ENCODE peak calls at places on chromosome 5, in nine cellular contexts. One of them, this sample, is unnamed.

GRCh38 chr5:147510885-147511284 is 1.0 kb upstream of the DPYSL3 start:
- DNase-seq in M059J: no peak
- DNase-seq in substantia nigra: no peak
- DNase-seq in left cardiac atrium: no peak
- DNase-seq in NCI-H2029 treated with DMSO at 0.1 percent for 48 hours: no peak
- DNase-seq in NCI-H1417: no peak
- DNase-seq in cardiac muscle cell: no peak
- DNase-seq in stimulated activated CD4-positive, alpha-beta T cell treated with anti-CD3 and anti-CD28 coated beads, TNF-alpha, amount 100 ng/mL, for 1 hour: no peak
- DNase-seq in NCI-H748 treated with DMSO at 0.1 percent for 48 hours: peak; percentile 18
- DNase-seq in this sample: no peak

GRCh38 chr5:136021016-136021405 is 7.8 kb upstream of the TGFBI start:
- DNase-seq in substantia nigra: no peak
- DNase-seq in NCI-H748 treated with DMSO at 0.1 percent for 48 hours: no peak
- DNase-seq in cardiac muscle cell: no peak
- DNase-seq in stimulated activated CD4-positive, alpha-beta T cell treated with anti-CD3 and anti-CD28 coated beads, TNF-alpha, amount 100 ng/mL, for 1 hour: no peak
- DNase-seq in NCI-H2029 treated with DMSO at 0.1 percent for 48 hours: no peak
- DNase-seq in left cardiac atrium: no peak
- DNase-seq in NCI-H1417: no peak
- DNase-seq in M059J: peak; percentile 78
- DNase-seq in this sample: no peak

GRCh38 chr5:156971848-156972525 is 9.0 kb upstream of the TIMD4 start:
- DNase-seq in stimulated activated CD4-positive, alpha-beta T cell treated with anti-CD3 and anti-CD28 coated beads, TNF-alpha, amount 100 ng/mL, for 1 hour: no peak
- DNase-seq in NCI-H1417: no peak
- DNase-seq in left cardiac atrium: no peak
- DNase-seq in NCI-H2029 treated with DMSO at 0.1 percent for 48 hours: no peak
- DNase-seq in NCI-H748 treated with DMSO at 0.1 percent for 48 hours: no peak
- DNase-seq in M059J: no peak
- DNase-seq in cardiac muscle cell: no peak
- DNase-seq in substantia nigra: no peak
- DNase-seq in this sample: no peak

GRCh38 chr5:130541617-130542221 is 623.3 kb downstream of the HINT1 start:
- DNase-seq in NCI-H2029 treated with DMSO at 0.1 percent for 48 hours: no peak
- DNase-seq in NCI-H748 treated with DMSO at 0.1 percent for 48 hours: no peak
- DNase-seq in left cardiac atrium: no peak
- DNase-seq in NCI-H1417: no peak
- DNase-seq in M059J: peak; percentile 83
- DNase-seq in stimulated activated CD4-positive, alpha-beta T cell treated with anti-CD3 and anti-CD28 coated beads, TNF-alpha, amount 100 ng/mL, for 1 hour: no peak
- DNase-seq in cardiac muscle cell: no peak
- DNase-seq in substantia nigra: no peak
- DNase-seq in this sample: no peak

GRCh38 chr5:170445936-170446335 is 56.8 kb upstream of the KCNMB1 start:
- DNase-seq in NCI-H2029 treated with DMSO at 0.1 percent for 48 hours: no peak
- DNase-seq in substantia nigra: no peak
- DNase-seq in NCI-H1417: no peak
- DNase-seq in NCI-H748 treated with DMSO at 0.1 percent for 48 hours: no peak
- DNase-seq in left cardiac atrium: no peak
- DNase-seq in cardiac muscle cell: no peak
- DNase-seq in stimulated activated CD4-positive, alpha-beta T cell treated with anti-CD3 and anti-CD28 coated beads, TNF-alpha, amount 100 ng/mL, for 1 hour: no peak
- DNase-seq in M059J: no peak
- DNase-seq in this sample: no peak

GRCh38 chr5:73615085-73615484 is 10.9 kb upstream of the ARHGEF28 start:
- DNase-seq in M059J: no peak
- DNase-seq in cardiac muscle cell: no peak
- DNase-seq in NCI-H748 treated with DMSO at 0.1 percent for 48 hours: no peak
- DNase-seq in substantia nigra: no peak
- DNase-seq in NCI-H1417: no peak
- DNase-seq in left cardiac atrium: no peak
- DNase-seq in NCI-H2029 treated with DMSO at 0.1 percent for 48 hours: no peak
- DNase-seq in stimulated activated CD4-positive, alpha-beta T cell treated with anti-CD3 and anti-CD28 coated beads, TNF-alpha, amount 100 ng/mL, for 1 hour: no peak
- DNase-seq in this sample: no peak

GRCh38 chr5:1930501-1930879 is 47.8 kb upstream of the IRX4 start:
- DNase-seq in substantia nigra: no peak
- DNase-seq in left cardiac atrium: no peak
- DNase-seq in stimulated activated CD4-positive, alpha-beta T cell treated with anti-CD3 and anti-CD28 coated beads, TNF-alpha, amount 100 ng/mL, for 1 hour: no peak
- DNase-seq in NCI-H1417: no peak
- DNase-seq in M059J: no peak
- DNase-seq in NCI-H2029 treated with DMSO at 0.1 percent for 48 hours: no peak
- DNase-seq in cardiac muscle cell: no peak
- DNase-seq in NCI-H748 treated with DMSO at 0.1 percent for 48 hours: no peak
- DNase-seq in this sample: no peak

GRCh38 chr5:137621861-137622823 is 113.7 kb downstream of the KLHL3 start:
- DNase-seq in NCI-H2029 treated with DMSO at 0.1 percent for 48 hours: no peak
- DNase-seq in NCI-H1417: no peak
- DNase-seq in left cardiac atrium: peak; percentile 74
- DNase-seq in stimulated activated CD4-positive, alpha-beta T cell treated with anti-CD3 and anti-CD28 coated beads, TNF-alpha, amount 100 ng/mL, for 1 hour: no peak
- DNase-seq in NCI-H748 treated with DMSO at 0.1 percent for 48 hours: no peak
- DNase-seq in substantia nigra: no peak
- DNase-seq in cardiac muscle cell: no peak
- DNase-seq in M059J: peak; percentile 92
- DNase-seq in this sample: no peak

GRCh38 chr5:41435276-41435675 is 75.1 kb downstream of the PLCXD3 start:
- DNase-seq in left cardiac atrium: no peak
- DNase-seq in NCI-H748 treated with DMSO at 0.1 percent for 48 hours: no peak
- DNase-seq in NCI-H2029 treated with DMSO at 0.1 percent for 48 hours: no peak
- DNase-seq in substantia nigra: no peak
- DNase-seq in cardiac muscle cell: no peak
- DNase-seq in M059J: no peak
- DNase-seq in NCI-H1417: no peak
- DNase-seq in stimulated activated CD4-positive, alpha-beta T cell treated with anti-CD3 and anti-CD28 coated beads, TNF-alpha, amount 100 ng/mL, for 1 hour: no peak
- DNase-seq in this sample: no peak

GRCh38 chr5:53323943-53324642 is 156.3 kb upstream of the FST start:
- DNase-seq in NCI-H1417: no peak
- DNase-seq in substantia nigra: no peak
- DNase-seq in cardiac muscle cell: no peak
- DNase-seq in NCI-H2029 treated with DMSO at 0.1 percent for 48 hours: no peak
- DNase-seq in NCI-H748 treated with DMSO at 0.1 percent for 48 hours: no peak
- DNase-seq in M059J: peak; percentile 67
- DNase-seq in left cardiac atrium: no peak
- DNase-seq in stimulated activated CD4-positive, alpha-beta T cell treated with anti-CD3 and anti-CD28 coated beads, TNF-alpha, amount 100 ng/mL, for 1 hour: no peak
- DNase-seq in this sample: no peak

GRCh38 chr5:38134750-38135330 is 123.5 kb upstream of the EGFLAM start:
- DNase-seq in stimulated activated CD4-positive, alpha-beta T cell treated with anti-CD3 and anti-CD28 coated beads, TNF-alpha, amount 100 ng/mL, for 1 hour: no peak
- DNase-seq in left cardiac atrium: no peak
- DNase-seq in NCI-H748 treated with DMSO at 0.1 percent for 48 hours: no peak
- DNase-seq in M059J: no peak
- DNase-seq in NCI-H1417: no peak
- DNase-seq in substantia nigra: no peak
- DNase-seq in NCI-H2029 treated with DMSO at 0.1 percent for 48 hours: no peak
- DNase-seq in cardiac muscle cell: no peak
- DNase-seq in this sample: peak; percentile 25

GRCh38 chr5:151961557-151961956 is 36.9 kb upstream of the GLRA1 start:
- DNase-seq in left cardiac atrium: no peak
- DNase-seq in NCI-H748 treated with DMSO at 0.1 percent for 48 hours: no peak
- DNase-seq in NCI-H2029 treated with DMSO at 0.1 percent for 48 hours: no peak
- DNase-seq in NCI-H1417: no peak
- DNase-seq in M059J: no peak
- DNase-seq in cardiac muscle cell: no peak
- DNase-seq in stimulated activated CD4-positive, alpha-beta T cell treated with anti-CD3 and anti-CD28 coated beads, TNF-alpha, amount 100 ng/mL, for 1 hour: no peak
- DNase-seq in substantia nigra: no peak
- DNase-seq in this sample: no peak

GRCh38 chr5:79552984-79553383 is 39.0 kb upstream of the HOMER1 start:
- DNase-seq in M059J: no peak
- DNase-seq in substantia nigra: no peak
- DNase-seq in left cardiac atrium: no peak
- DNase-seq in NCI-H1417: no peak
- DNase-seq in cardiac muscle cell: no peak
- DNase-seq in stimulated activated CD4-positive, alpha-beta T cell treated with anti-CD3 and anti-CD28 coated beads, TNF-alpha, amount 100 ng/mL, for 1 hour: no peak
- DNase-seq in NCI-H2029 treated with DMSO at 0.1 percent for 48 hours: no peak
- DNase-seq in NCI-H748 treated with DMSO at 0.1 percent for 48 hours: no peak
- DNase-seq in this sample: no peak

GRCh38 chr5:30438785-30439184 is 754.7 kb upstream of the CDH6 start:
- DNase-seq in M059J: no peak
- DNase-seq in substantia nigra: no peak
- DNase-seq in left cardiac atrium: no peak
- DNase-seq in cardiac muscle cell: no peak
- DNase-seq in NCI-H1417: no peak
- DNase-seq in NCI-H2029 treated with DMSO at 0.1 percent for 48 hours: no peak
- DNase-seq in stimulated activated CD4-positive, alpha-beta T cell treated with anti-CD3 and anti-CD28 coated beads, TNF-alpha, amount 100 ng/mL, for 1 hour: no peak
- DNase-seq in NCI-H748 treated with DMSO at 0.1 percent for 48 hours: no peak
- DNase-seq in this sample: no peak

GRCh38 chr5:73911761-73912393 is 285.9 kb downstream of the ARHGEF28 start:
- DNase-seq in left cardiac atrium: no peak
- DNase-seq in cardiac muscle cell: no peak
- DNase-seq in NCI-H1417: peak; percentile 38
- DNase-seq in NCI-H748 treated with DMSO at 0.1 percent for 48 hours: peak; percentile 81
- DNase-seq in NCI-H2029 treated with DMSO at 0.1 percent for 48 hours: peak; percentile 71
- DNase-seq in M059J: no peak
- DNase-seq in substantia nigra: no peak
- DNase-seq in stimulated activated CD4-positive, alpha-beta T cell treated with anti-CD3 and anti-CD28 coated beads, TNF-alpha, amount 100 ng/mL, for 1 hour: no peak
- DNase-seq in this sample: no peak

GRCh38 chr5:168603776-168604175 is 24.6 kb upstream of the PANK3 start:
- DNase-seq in cardiac muscle cell: no peak
- DNase-seq in NCI-H1417: no peak
- DNase-seq in M059J: no peak
- DNase-seq in NCI-H2029 treated with DMSO at 0.1 percent for 48 hours: no peak
- DNase-seq in left cardiac atrium: no peak
- DNase-seq in NCI-H748 treated with DMSO at 0.1 percent for 48 hours: no peak
- DNase-seq in stimulated activated CD4-positive, alpha-beta T cell treated with anti-CD3 and anti-CD28 coated beads, TNF-alpha, amount 100 ng/mL, for 1 hour: no peak
- DNase-seq in substantia nigra: no peak
- DNase-seq in this sample: no peak

GRCh38 chr5:129019401-129019908 is 54.2 kb downstream of the SLC27A6 start:
- DNase-seq in NCI-H2029 treated with DMSO at 0.1 percent for 48 hours: no peak
- DNase-seq in M059J: no peak
- DNase-seq in cardiac muscle cell: no peak
- DNase-seq in NCI-H1417: no peak
- DNase-seq in NCI-H748 treated with DMSO at 0.1 percent for 48 hours: no peak
- DNase-seq in stimulated activated CD4-positive, alpha-beta T cell treated with anti-CD3 and anti-CD28 coated beads, TNF-alpha, amount 100 ng/mL, for 1 hour: no peak
- DNase-seq in substantia nigra: no peak
- DNase-seq in left cardiac atrium: no peak
- DNase-seq in this sample: no peak

GRCh38 chr5:91706785-91707520 is 323.8 kb upstream of the ARRDC3 start:
- DNase-seq in left cardiac atrium: no peak
- DNase-seq in NCI-H2029 treated with DMSO at 0.1 percent for 48 hours: no peak
- DNase-seq in stimulated activated CD4-positive, alpha-beta T cell treated with anti-CD3 and anti-CD28 coated beads, TNF-alpha, amount 100 ng/mL, for 1 hour: no peak
- DNase-seq in substantia nigra: no peak
- DNase-seq in NCI-H1417: no peak
- DNase-seq in cardiac muscle cell: no peak
- DNase-seq in NCI-H748 treated with DMSO at 0.1 percent for 48 hours: no peak
- DNase-seq in M059J: peak; percentile 6
- DNase-seq in this sample: no peak

GRCh38 chr5:56681346-56681745 is 134.0 kb upstream of the MAP3K1 start:
- DNase-seq in stimulated activated CD4-positive, alpha-beta T cell treated with anti-CD3 and anti-CD28 coated beads, TNF-alpha, amount 100 ng/mL, for 1 hour: no peak
- DNase-seq in M059J: peak; percentile 61
- DNase-seq in NCI-H2029 treated with DMSO at 0.1 percent for 48 hours: no peak
- DNase-seq in NCI-H748 treated with DMSO at 0.1 percent for 48 hours: no peak
- DNase-seq in substantia nigra: no peak
- DNase-seq in left cardiac atrium: no peak
- DNase-seq in NCI-H1417: no peak
- DNase-seq in cardiac muscle cell: no peak
- DNase-seq in this sample: no peak

GRCh38 chr5:125560476-125561225 is 814.2 kb upstream of the ZNF608 start:
- DNase-seq in cardiac muscle cell: no peak
- DNase-seq in substantia nigra: no peak
- DNase-seq in NCI-H748 treated with DMSO at 0.1 percent for 48 hours: no peak
- DNase-seq in M059J: peak; percentile 45
- DNase-seq in NCI-H2029 treated with DMSO at 0.1 percent for 48 hours: peak; percentile 49
- DNase-seq in NCI-H1417: peak; percentile 31
- DNase-seq in left cardiac atrium: no peak
- DNase-seq in stimulated activated CD4-positive, alpha-beta T cell treated with anti-CD3 and anti-CD28 coated beads, TNF-alpha, amount 100 ng/mL, for 1 hour: no peak
- DNase-seq in this sample: no peak

GRCh38 chr5:126938461-126938860 is 91.9 kb downstream of the MARCHF3 start:
- DNase-seq in substantia nigra: no peak
- DNase-seq in NCI-H2029 treated with DMSO at 0.1 percent for 48 hours: no peak
- DNase-seq in cardiac muscle cell: no peak
- DNase-seq in NCI-H1417: no peak
- DNase-seq in left cardiac atrium: no peak
- DNase-seq in M059J: peak; percentile 48
- DNase-seq in NCI-H748 treated with DMSO at 0.1 percent for 48 hours: no peak
- DNase-seq in stimulated activated CD4-positive, alpha-beta T cell treated with anti-CD3 and anti-CD28 coated beads, TNF-alpha, amount 100 ng/mL, for 1 hour: no peak
- DNase-seq in this sample: no peak

GRCh38 chr5:39503148-39503547 is 78.4 kb upstream of the DAB2 start:
- DNase-seq in NCI-H1417: no peak
- DNase-seq in NCI-H748 treated with DMSO at 0.1 percent for 48 hours: no peak
- DNase-seq in substantia nigra: no peak
- DNase-seq in stimulated activated CD4-positive, alpha-beta T cell treated with anti-CD3 and anti-CD28 coated beads, TNF-alpha, amount 100 ng/mL, for 1 hour: no peak
- DNase-seq in left cardiac atrium: no peak
- DNase-seq in cardiac muscle cell: no peak
- DNase-seq in NCI-H2029 treated with DMSO at 0.1 percent for 48 hours: no peak
- DNase-seq in M059J: no peak
- DNase-seq in this sample: no peak

GRCh38 chr5:95984287-95984938 is 22.8 kb upstream of the ELL2 start:
- DNase-seq in NCI-H1417: no peak
- DNase-seq in stimulated activated CD4-positive, alpha-beta T cell treated with anti-CD3 and anti-CD28 coated beads, TNF-alpha, amount 100 ng/mL, for 1 hour: no peak
- DNase-seq in M059J: peak; percentile 70
- DNase-seq in NCI-H2029 treated with DMSO at 0.1 percent for 48 hours: no peak
- DNase-seq in left cardiac atrium: no peak
- DNase-seq in cardiac muscle cell: no peak
- DNase-seq in NCI-H748 treated with DMSO at 0.1 percent for 48 hours: no peak
- DNase-seq in substantia nigra: no peak
- DNase-seq in this sample: no peak

This sample was measured in nephron progenitor cell.